ENCODE peak calls at places on chromosomes 12 and 14, in nine cellular contexts. K is ovary; S is activated T-helper 1 cell treated with anti-CD3 and anti-CD28 coated beads, Interleukin-12 subunit alpha, Interleukin-12 subunit beta, Interleukin-2, Interleukin-4 antibody, amounts not matched to agents 30 ng/mL and 10 ng/mL and 1 ng/mL, durations not matched to agents 14 hours and 24 hours and 36 hours; R is SK-N-DZ; E is NCI-H510A; Y is Caki2; X is omental fat pad; H is astrocyte; T is WTC11. M is an unnamed sample.

GRCh38 chr12:83451189-83451588 is 764.5 kb downstream of the TMTC2 start:
- DNase-seq in K (no peak), S (no peak), R (no peak), E (no peak), Y (no peak), X (no peak), H (no peak), T (no peak), M (no peak)

GRCh38 chr14:101889898-101890297 is 74.5 kb upstream of the DYNC1H1 start:
- DNase-seq in K (no peak), S (no peak), R (no peak), E (no peak), Y (no peak), X (no peak), H (no peak), T (no peak), M (no peak)

GRCh38 chr14:104558231-104559042 is 21.1 kb upstream of the C14orf180 start:
- DNase-seq in K (no peak), S (no peak), R (no peak), E (no peak), Y (no peak), X (no peak), H (no peak), T (no peak), M (no peak)

GRCh38 chr14:32679927-32680612 is 258.6 kb upstream of the NPAS3 start:
- DNase-seq in K (no peak), S (no peak), R (no peak), E (no peak), Y (no peak), X (no peak), H (no peak), T (no peak), M (no peak)

GRCh38 chr14:38150075-38150474 is 57.6 kb upstream of the SSTR1 start:
- DNase-seq in K (no peak), S (no peak), R (no peak), E (no peak), Y (no peak), X (no peak), H (no peak), T (no peak), M (no peak)

GRCh38 chr14:77921820-77922219 is 121.9 kb downstream of the ADCK1 start:
- DNase-seq in K (no peak), S (no peak), R (no peak), E (no peak), Y (no peak), X (no peak), H (no peak), T (no peak), M (no peak)

GRCh38 chr12:114963846-114964245 is 279.9 kb upstream of the TBX3 start:
- DNase-seq in K (no peak), S (no peak), R (no peak), E (no peak), Y (no peak), X (no peak), H (peak; percentile 11), T (no peak), M (no peak)

GRCh38 chr14:64654072-64654899 is 49.9 kb upstream of the PLEKHG3 start:
- DNase-seq in K (no peak), S (no peak), R (no peak), E (no peak), Y (peak; percentile 74), X (no peak), H (peak; percentile 91), T (no peak), M (no peak)

GRCh38 chr12:132248439-132249157 is 80.8 kb downstream of the GALNT9 start:
- DNase-seq in K (no peak), S (no peak), R (no peak), E (no peak), Y (no peak), X (no peak), H (peak; percentile 22), T (no peak), M (no peak)

GRCh38 chr14:56195219-56195618 is 77.0 kb downstream of the PELI2 start:
- DNase-seq in K (no peak), S (no peak), R (no peak), E (no peak), Y (no peak), X (no peak), H (no peak), T (peak; percentile 32), M (no peak)

GRCh38 chr12:65055874-65056273 is 65.2 kb downstream of the WIF1 start:
- DNase-seq in K (no peak), S (no peak), R (no peak), E (no peak), Y (no peak), X (no peak), H (no peak), T (no peak), M (no peak)

GRCh38 chr12:25236190-25236589 is 14.5 kb downstream of the KRAS start:
- DNase-seq in K (no peak), S (no peak), R (no peak), E (no peak), Y (no peak), X (no peak), H (peak; percentile 41), T (no peak), M (no peak)

GRCh38 chr14:50943943-50944646 is at the start of gene PYGL:
- DNase-seq in K (peak; percentile 87), S (no peak), R (peak; percentile 28), E (peak; percentile 41), Y (peak; percentile 78), X (peak; percentile 40), H (peak; percentile 52), T (peak; percentile 78), M (peak; percentile 71)

GRCh38 chr12:121036810-121037326 is 2.2 kb downstream of the OASL start:
- DNase-seq in K (no peak), S (no peak), R (no peak), E (no peak), Y (peak; percentile 21), X (no peak), H (peak; percentile 77), T (no peak), M (no peak)

GRCh38 chr12:122721057-122721545 is 4.5 kb upstream of the HCAR3 start:
- DNase-seq in K (no peak), S (no peak), R (no peak), E (no peak), Y (no peak), X (no peak), H (peak; percentile 51), T (no peak), M (no peak)

GRCh38 chr14:102063808-102064429 is 22.9 kb downstream of the HSP90AA1 start:
- DNase-seq in K (peak; percentile 33), S (no peak), R (no peak), E (no peak), Y (no peak), X (no peak), H (no peak), T (no peak), M (no peak)

GRCh38 chr12:65755596-65755978 is 68.7 kb upstream of the HMGA2 start:
- DNase-seq in K (no peak), S (no peak), R (no peak), E (no peak), Y (no peak), X (no peak), H (peak; percentile 36), T (no peak), M (no peak)

GRCh38 chr12:57178213-57178612 is 30.8 kb upstream of the LRP1-AS start:
- DNase-seq in K (no peak), S (no peak), R (no peak), E (no peak), Y (no peak), X (no peak), H (no peak), T (no peak), M (peak; percentile 29)

GRCh38 chr12:62715086-62715786 is 219.7 kb downstream of the PPM1H start:
- DNase-seq in K (peak; percentile 68), S (no peak), R (no peak), E (no peak), Y (no peak), X (no peak), H (no peak), T (no peak), M (no peak)

GRCh38 chr12:89067436-89067835 is 284.9 kb downstream of the DUSP6 start:
- DNase-seq in K (no peak), S (no peak), R (no peak), E (no peak), Y (peak; percentile 81), X (no peak), H (peak; percentile 91), T (no peak), M (no peak)